ENCODE peak calls at places on chromosome 4, in six cellular contexts. One of them, this sample, is unnamed.

GRCh38 chr4:140579278-140579677 is 10.5 kb upstream of the UCP1 start:
- DNase-seq in cardiac muscle cell: no peak
- DNase-seq in neural crest cell: no peak
- DNase-seq in body of pancreas: no peak
- DNase-seq in AG04450: no peak
- DNase-seq in IMR-90: no peak
- DNase-seq in this sample: no peak

GRCh38 chr4:76703676-76704075 is 194.3 kb downstream of the SOWAHB start:
- DNase-seq in cardiac muscle cell: no peak
- DNase-seq in neural crest cell: no peak
- DNase-seq in body of pancreas: no peak
- DNase-seq in AG04450: no peak
- DNase-seq in IMR-90: no peak
- DNase-seq in this sample: no peak

GRCh38 chr4:23174179-23174578 is 481.4 kb downstream of the GBA3 start:
- DNase-seq in cardiac muscle cell: no peak
- DNase-seq in neural crest cell: no peak
- DNase-seq in body of pancreas: no peak
- DNase-seq in AG04450: no peak
- DNase-seq in IMR-90: no peak
- DNase-seq in this sample: no peak

GRCh38 chr4:138864961-138865720 is 150.4 kb upstream of the NOCT start:
- DNase-seq in cardiac muscle cell: peak
- DNase-seq in neural crest cell: no peak
- DNase-seq in body of pancreas: peak
- DNase-seq in AG04450: no peak
- DNase-seq in IMR-90: no peak
- DNase-seq in this sample: no peak

GRCh38 chr4:13963601-13964000 is 336.1 kb upstream of the BOD1L1 start:
- DNase-seq in cardiac muscle cell: no peak
- DNase-seq in neural crest cell: no peak
- DNase-seq in body of pancreas: no peak
- DNase-seq in AG04450: no peak
- DNase-seq in IMR-90: peak
- DNase-seq in this sample: no peak

GRCh38 chr4:112253382-112254000 is 21.9 kb downstream of the AP1AR start:
- DNase-seq in cardiac muscle cell: no peak
- DNase-seq in neural crest cell: no peak
- DNase-seq in body of pancreas: no peak
- DNase-seq in AG04450: no peak
- DNase-seq in IMR-90: no peak
- DNase-seq in this sample: no peak

GRCh38 chr4:171876636-171877035 is 63.4 kb downstream of the GALNTL6 start:
- DNase-seq in cardiac muscle cell: no peak
- DNase-seq in neural crest cell: no peak
- DNase-seq in body of pancreas: no peak
- DNase-seq in AG04450: no peak
- DNase-seq in IMR-90: no peak
- DNase-seq in this sample: no peak

GRCh38 chr4:139144911-139145551 is 32.0 kb downstream of the ELF2 start:
- DNase-seq in cardiac muscle cell: no peak
- DNase-seq in neural crest cell: no peak
- DNase-seq in body of pancreas: peak
- DNase-seq in AG04450: no peak
- DNase-seq in IMR-90: no peak
- DNase-seq in this sample: no peak

GRCh38 chr4:174136013-174136412 is 147.5 kb downstream of the FBXO8 start:
- DNase-seq in cardiac muscle cell: peak
- DNase-seq in neural crest cell: no peak
- DNase-seq in body of pancreas: peak
- DNase-seq in AG04450: no peak
- DNase-seq in IMR-90: no peak
- DNase-seq in this sample: no peak

GRCh38 chr4:23934915-23935314 is 45.1 kb upstream of the PPARGC1A start:
- DNase-seq in cardiac muscle cell: no peak
- DNase-seq in neural crest cell: no peak
- DNase-seq in body of pancreas: peak
- DNase-seq in AG04450: peak
- DNase-seq in IMR-90: peak
- DNase-seq in this sample: no peak

GRCh38 chr4:121938282-121939092 is 13.4 kb downstream of the TRPC3 start:
- DNase-seq in cardiac muscle cell: no peak
- DNase-seq in neural crest cell: no peak
- DNase-seq in body of pancreas: no peak
- DNase-seq in AG04450: no peak
- DNase-seq in IMR-90: peak
- DNase-seq in this sample: no peak

GRCh38 chr4:56220261-56220660 is 167.0 kb downstream of the AASDH start:
- DNase-seq in cardiac muscle cell: no peak
- DNase-seq in neural crest cell: no peak
- DNase-seq in body of pancreas: no peak
- DNase-seq in AG04450: peak
- DNase-seq in IMR-90: peak
- DNase-seq in this sample: no peak

GRCh38 chr4:17055788-17056187 is 157.3 kb upstream of the LDB2 start:
- DNase-seq in cardiac muscle cell: no peak
- DNase-seq in neural crest cell: no peak
- DNase-seq in body of pancreas: no peak
- DNase-seq in AG04450: peak
- DNase-seq in IMR-90: peak
- DNase-seq in this sample: no peak

GRCh38 chr4:104129243-104129642 is 365.5 kb downstream of the CXXC4 start:
- DNase-seq in cardiac muscle cell: no peak
- DNase-seq in neural crest cell: no peak
- DNase-seq in body of pancreas: no peak
- DNase-seq in AG04450: no peak
- DNase-seq in IMR-90: no peak
- DNase-seq in this sample: no peak

GRCh38 chr4:72112514-72113156 is 80.8 kb downstream of the NPFFR2 start:
- DNase-seq in cardiac muscle cell: no peak
- DNase-seq in neural crest cell: no peak
- DNase-seq in body of pancreas: peak
- DNase-seq in AG04450: peak
- DNase-seq in IMR-90: peak
- DNase-seq in this sample: no peak

GRCh38 chr4:111879539-111879938 is 265.7 kb upstream of the FAM241A start:
- DNase-seq in cardiac muscle cell: no peak
- DNase-seq in neural crest cell: no peak
- DNase-seq in body of pancreas: no peak
- DNase-seq in AG04450: no peak
- DNase-seq in IMR-90: no peak
- DNase-seq in this sample: no peak

GRCh38 chr4:88629826-88630225 is 37.5 kb downstream of the HERC3 start:
- DNase-seq in cardiac muscle cell: no peak
- DNase-seq in neural crest cell: no peak
- DNase-seq in body of pancreas: no peak
- DNase-seq in AG04450: no peak
- DNase-seq in IMR-90: peak
- DNase-seq in this sample: no peak

GRCh38 chr4:69936566-69936965 is 5.7 kb downstream of the CSN1S1 start:
- DNase-seq in cardiac muscle cell: no peak
- DNase-seq in neural crest cell: no peak
- DNase-seq in body of pancreas: no peak
- DNase-seq in AG04450: no peak
- DNase-seq in IMR-90: no peak
- DNase-seq in this sample: no peak

GRCh38 chr4:12411072-12411471 is 982.4 kb upstream of the HS3ST1 start:
- DNase-seq in cardiac muscle cell: no peak
- DNase-seq in neural crest cell: no peak
- DNase-seq in body of pancreas: no peak
- DNase-seq in AG04450: no peak
- DNase-seq in IMR-90: no peak
- DNase-seq in this sample: no peak

GRCh38 chr4:12414181-12414812 is 985.6 kb upstream of the HS3ST1 start:
- DNase-seq in cardiac muscle cell: no peak
- DNase-seq in neural crest cell: no peak
- DNase-seq in body of pancreas: no peak
- DNase-seq in AG04450: no peak
- DNase-seq in IMR-90: no peak
- DNase-seq in this sample: no peak

DNA sequence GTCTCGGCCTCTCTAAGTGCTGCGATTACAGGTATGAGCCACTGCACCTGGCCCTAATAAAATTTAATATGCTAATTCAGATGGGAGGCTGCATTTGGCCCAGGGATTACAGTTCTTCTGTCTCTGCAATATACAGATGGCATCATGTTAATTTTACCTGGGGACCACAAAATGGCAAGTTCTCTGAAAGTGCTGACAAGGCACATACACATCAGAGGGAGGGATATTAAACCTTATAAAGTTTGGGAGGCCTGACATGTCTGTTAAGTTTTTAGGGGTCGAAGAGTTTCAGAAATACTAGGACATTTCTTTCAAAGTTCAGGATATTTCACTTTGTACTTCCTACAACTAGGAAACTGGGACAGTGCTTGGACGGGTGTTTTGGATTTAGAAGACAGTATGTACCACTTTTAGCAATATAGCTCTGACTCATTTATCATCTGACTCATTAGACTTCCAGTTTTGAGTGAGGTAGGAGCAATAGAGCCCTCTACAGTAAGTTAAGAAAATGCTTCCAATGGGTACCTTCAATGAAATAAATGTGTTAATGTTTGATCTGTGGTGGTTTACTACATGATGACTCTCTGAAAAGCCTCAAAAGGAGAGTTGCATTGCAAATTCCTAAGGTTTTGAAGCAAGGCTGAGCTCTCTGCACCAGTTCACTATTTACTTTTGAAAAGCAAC is 981.0 kb upstream of the HS3ST1 start:
- DNase-seq in cardiac muscle cell: no peak
- DNase-seq in neural crest cell: no peak
- DNase-seq in body of pancreas: no peak
- DNase-seq in AG04450: no peak
- DNase-seq in IMR-90: no peak
- DNase-seq in this sample: no peak
- TF ChIP-seq CTCF in cardiac muscle cell: peak
- TF ChIP-seq CTCF in neural crest cell: no peak
- TF ChIP-seq CTCF in body of pancreas: no peak
- TF ChIP-seq CTCF in AG04450: no peak
- TF ChIP-seq CTCF in IMR-90: no peak
- TF ChIP-seq CTCF in this sample: no peak

GRCh38 chr4:152824561-152824960 is 44.8 kb downstream of the ARFIP1 start:
- DNase-seq in cardiac muscle cell: no peak
- DNase-seq in neural crest cell: no peak
- DNase-seq in body of pancreas: no peak
- DNase-seq in AG04450: no peak
- DNase-seq in IMR-90: no peak
- DNase-seq in this sample: no peak

GRCh38 chr4:152819026-152819645 is 39.4 kb downstream of the ARFIP1 start:
- DNase-seq in cardiac muscle cell: no peak
- DNase-seq in neural crest cell: no peak
- DNase-seq in body of pancreas: no peak
- DNase-seq in AG04450: no peak
- DNase-seq in IMR-90: no peak
- DNase-seq in this sample: no peak

GRCh38 chr4:152822323-152822722 is 42.6 kb downstream of the ARFIP1 start:
- DNase-seq in cardiac muscle cell: no peak
- DNase-seq in neural crest cell: no peak
- DNase-seq in body of pancreas: no peak
- DNase-seq in AG04450: no peak
- DNase-seq in IMR-90: no peak
- DNase-seq in this sample: no peak

GRCh38 chr4:152817331-152817730 is 37.6 kb downstream of the ARFIP1 start:
- DNase-seq in cardiac muscle cell: no peak
- DNase-seq in neural crest cell: no peak
- DNase-seq in body of pancreas: no peak
- DNase-seq in AG04450: no peak
- DNase-seq in IMR-90: peak
- DNase-seq in this sample: no peak

DNA sequence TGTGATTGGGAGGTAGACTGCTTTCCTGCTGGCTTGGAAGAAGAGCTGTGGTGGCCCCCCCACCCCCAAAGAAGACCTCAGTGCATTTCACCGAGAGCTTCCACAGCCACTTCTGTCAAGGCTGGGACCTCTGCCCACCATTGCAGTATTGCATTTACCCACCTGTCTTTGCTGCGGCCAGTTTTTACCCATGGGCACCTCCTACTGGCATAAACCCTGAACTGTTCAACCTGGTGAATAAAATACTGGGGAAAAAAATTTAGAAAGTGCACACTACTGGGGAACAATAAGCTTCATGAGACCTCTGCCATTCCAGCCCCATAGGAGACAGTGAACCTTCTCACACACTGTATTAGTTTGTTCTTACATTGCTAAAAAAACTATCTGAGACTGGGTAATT is 40.3 kb downstream of the ARFIP1 start:
- DNase-seq in cardiac muscle cell: no peak
- DNase-seq in neural crest cell: no peak
- DNase-seq in body of pancreas: no peak
- DNase-seq in AG04450: no peak
- DNase-seq in IMR-90: no peak
- DNase-seq in this sample: no peak
- TF ChIP-seq CTCF in cardiac muscle cell: no peak
- TF ChIP-seq CTCF in neural crest cell: no peak
- TF ChIP-seq CTCF in body of pancreas: no peak
- TF ChIP-seq CTCF in AG04450: no peak
- TF ChIP-seq CTCF in IMR-90: no peak
- TF ChIP-seq CTCF in this sample: no peak

DNA sequence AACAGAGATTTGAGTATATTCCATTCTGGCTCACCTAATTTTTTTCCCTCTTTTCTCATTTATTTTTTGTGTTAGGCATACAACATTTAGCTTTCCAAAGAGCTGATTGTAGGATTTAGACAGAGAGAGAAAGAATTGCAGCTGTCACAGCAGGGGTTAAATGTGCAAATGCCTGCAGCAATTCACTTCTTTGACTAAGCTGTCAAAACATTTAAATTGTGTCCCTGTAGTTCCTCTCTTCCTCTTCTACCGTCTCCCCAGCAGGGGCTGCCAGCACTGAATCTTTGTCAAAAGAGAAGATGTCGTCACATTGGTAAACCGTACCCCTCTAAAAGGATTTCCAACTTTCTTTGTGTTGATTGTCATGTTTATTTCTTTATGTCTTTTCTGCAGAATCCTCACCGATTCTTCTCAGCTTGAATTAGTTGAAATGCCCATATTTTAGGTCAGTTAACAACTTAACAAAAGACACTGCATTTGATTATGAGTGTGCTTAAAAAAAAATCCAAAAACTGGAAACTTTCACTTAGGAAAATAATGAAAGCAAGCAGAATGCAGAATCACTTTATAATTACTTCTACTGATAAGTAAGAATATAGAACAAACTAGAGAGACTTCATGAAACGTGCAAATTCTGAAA is 111.1 kb upstream of the PTPN13 start:
- DNase-seq in cardiac muscle cell: peak
- DNase-seq in neural crest cell: peak
- DNase-seq in body of pancreas: no peak
- DNase-seq in AG04450: no peak
- DNase-seq in IMR-90: no peak
- DNase-seq in this sample: no peak
- TF ChIP-seq CTCF in cardiac muscle cell: peak
- TF ChIP-seq CTCF in neural crest cell: peak
- TF ChIP-seq CTCF in body of pancreas: no peak
- TF ChIP-seq CTCF in AG04450: peak
- TF ChIP-seq CTCF in IMR-90: peak
- TF ChIP-seq CTCF in this sample: peak

DNA sequence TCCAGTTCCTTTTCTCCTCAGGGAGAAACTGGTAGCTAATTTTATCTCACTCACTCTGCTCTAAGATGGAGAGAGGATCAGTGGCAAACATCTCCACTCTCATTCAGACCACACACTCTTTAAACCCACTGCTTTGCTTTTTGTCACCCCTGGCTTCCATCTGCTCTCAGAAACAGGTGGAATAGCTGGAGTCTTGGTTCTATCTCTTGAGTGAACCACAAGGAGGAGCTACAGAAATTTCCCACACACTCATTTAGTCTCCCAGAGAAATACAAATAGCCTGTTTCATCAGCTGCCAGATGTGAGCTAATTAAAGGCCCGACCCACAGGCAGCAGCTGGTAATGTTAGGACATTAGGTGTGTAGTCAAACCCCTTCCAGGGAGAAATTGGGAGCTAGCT is 96.6 kb downstream of the STPG2 start:
- DNase-seq in cardiac muscle cell: no peak
- DNase-seq in neural crest cell: no peak
- DNase-seq in body of pancreas: no peak
- DNase-seq in AG04450: no peak
- DNase-seq in IMR-90: no peak
- DNase-seq in this sample: no peak
- TF ChIP-seq CTCF in cardiac muscle cell: no peak
- TF ChIP-seq CTCF in neural crest cell: no peak
- TF ChIP-seq CTCF in body of pancreas: no peak
- TF ChIP-seq CTCF in AG04450: no peak
- TF ChIP-seq CTCF in IMR-90: no peak
- TF ChIP-seq CTCF in this sample: no peak

This sample was measured in progenitor cell of endocrine pancreas.